ENCODE peak calls at places on chromosomes 11 and 22, in seven cellular contexts. Y is CD4-positive, alpha-beta T cell; B is stimulated activated effector memory CD8-positive, alpha-beta T cell treated with anti-CD3 and anti-CD28 coated beads, Interleukin-12 subunit alpha, Interleukin-12 subunit beta, amount 100 ng/mL, for 72 hours; S is bronchial epithelial cell; E is brain microvascular endothelial cell; J is cardiac muscle cell; O is stimulated activated CD4-positive, alpha-beta T cell treated with anti-CD3 and anti-CD28 coated beads, Interleukin-2, amount 100 ng/mL, for 48 hours. D is an unnamed sample.

GRCh38 chr22:19488884-19489843 is 9.4 kb downstream of the CDC45 start:
- DNase-seq in Y (no peak), B (no peak), S (no peak), E (peak), J (peak), O (no peak), D (no peak)

GRCh38 chr11:67645521-67646457 is 4.7 kb downstream of the ACY3 start:
- DNase-seq in Y (no peak), B (no peak), S (no peak), E (no peak), J (no peak), O (no peak), D (no peak)

GRCh38 chr11:65389294-65389980 is 3.0 kb downstream of the FRMD8 start:
- DNase-seq in Y (no peak), B (no peak), S (no peak), E (no peak), J (no peak), O (no peak), D (no peak)

GRCh38 chr11:65427691-65428577 is 5.3 kb downstream of the NEAT1 start:
- DNase-seq in Y (peak), B (no peak), S (peak), E (peak), J (peak), O (no peak), D (no peak)

GRCh38 chr11:17639091-17639490 is 80.3 kb upstream of the MYOD1 start:
- DNase-seq in Y (no peak), B (no peak), S (no peak), E (no peak), J (no peak), O (no peak), D (no peak)

GRCh38 chr11:12538889-12539421 is 135.3 kb upstream of the TEAD1 start:
- DNase-seq in Y (no peak), B (no peak), S (no peak), E (no peak), J (no peak), O (no peak), D (no peak)

GRCh38 chr11:2609345-2609744 is 90.4 kb downstream of the KCNQ1OT1 start:
- DNase-seq in Y (no peak), B (no peak), S (no peak), E (no peak), J (no peak), O (no peak), D (no peak)

GRCh38 chr22:48653929-48654328 is 1173.7 kb downstream of the BRD1 start:
- DNase-seq in Y (no peak), B (no peak), S (no peak), E (no peak), J (no peak), O (no peak), D (no peak)

GRCh38 chr22:37739000-37739399 is 42.2 kb downstream of the TRIOBP start:
- DNase-seq in Y (no peak), B (no peak), S (no peak), E (no peak), J (peak), O (no peak), D (no peak)

GRCh38 chr11:11467278-11467677 is 114.2 kb upstream of the CSNK2A3 start:
- DNase-seq in Y (no peak), B (no peak), S (no peak), E (no peak), J (no peak), O (no peak), D (no peak)